ENCODE peak calls at places on chromosomes 4 and X, in eight cellular contexts. T is foreskin keratinocyte, M is fibroblast of lung, Y is kidney tubule cell, C is HEK293T, B is sciatic nerve, G is cardiac fibroblast, O is NCI-H1105. R is an unnamed sample.

GRCh38 chr4:114599231-114600065 is 841 bp downstream of the UGT8 start:
- DNase-seq in T (peak; percentile 40), M (peak; percentile 12), Y (peak; percentile 50), C (peak; percentile 37), B (no peak), G (no peak), O (peak; percentile 26), R (no peak)

GRCh38 chrX:9528498-9528897 is 63.6 kb downstream of the TBL1X start:
- DNase-seq in T (no peak), M (no peak), Y (no peak), C (no peak), B (no peak), G (no peak), O (no peak), R (no peak)

GRCh38 chr4:140095694-140096482 is 58.1 kb downstream of the MAML3 start:
- DNase-seq in T (peak; percentile 93), M (peak; percentile 100), Y (peak; percentile 81), C (no peak), B (no peak), G (peak; percentile 99), O (no peak), R (no peak)

GRCh38 chr4:78551420-78552351 is at the start of gene ANXA3:
- DNase-seq in T (peak; percentile 64), M (peak; percentile 46), Y (peak; percentile 81), C (peak; percentile 54), B (peak; percentile 68), G (no peak), O (peak; percentile 17), R (no peak)

GRCh38 chr4:47145630-47146029 is 114.3 kb downstream of the GABRB1 start:
- DNase-seq in T (peak; percentile 62), M (peak; percentile 93), Y (peak; percentile 60), C (no peak), B (no peak), G (peak; percentile 73), O (no peak), R (no peak)

GRCh38 chrX:112941209-112941788 is 100.7 kb upstream of the AMOT start:
- DNase-seq in T (peak; percentile 10), M (no peak), Y (peak; percentile 36), C (no peak), B (no peak), G (no peak), O (no peak), R (no peak)

GRCh38 chr4:54440394-54441223 is 211.5 kb downstream of the PDGFRA start:
- DNase-seq in T (peak; percentile 14), M (peak; percentile 20), Y (peak; percentile 17), C (peak; percentile 52), B (no peak), G (peak; percentile 68), O (peak; percentile 10), R (no peak)

GRCh38 chr4:128663325-128663724 is 146.2 kb upstream of the JADE1 start:
- DNase-seq in T (no peak), M (no peak), Y (peak; percentile 23), C (no peak), B (no peak), G (no peak), O (no peak), R (no peak)

GRCh38 chrX:118498351-118498750 is 2.7 kb downstream of the DOCK11 start:
- DNase-seq in T (no peak), M (no peak), Y (no peak), C (no peak), B (no peak), G (no peak), O (no peak), R (no peak)

GRCh38 chrX:68433155-68433980 is at the start of gene OPHN1:
- DNase-seq in T (peak; percentile 74), M (peak; percentile 84), Y (peak; percentile 88), C (peak; percentile 72), B (peak; percentile 86), G (peak; percentile 76), O (peak; percentile 10), R (peak; percentile 9)